ENCODE peak calls at places on chromosomes 7 and 10, in five cellular contexts. P is sigmoid colon, A is endothelial cell of umbilical vein, C is transverse colon, E is astrocyte. T is an unnamed sample. For H3K4me1, the result is how much of the 10 kb centered on the place peaks cover.

GRCh38 chr7:8217200-8218068 is 44.5 kb downstream of the ICA1 start:
- DNase-seq in E (peak), P (no peak), C (no peak), A (peak), T (peak)

GRCh38 chr7:108570146-108570755 is 577 bp downstream of the DNAJB9 start:
- DNase-seq in E (peak), C (peak), P (peak), A (peak), T (peak)

GRCh38 chr10:102578782-102579181 is 65.5 kb upstream of the TRIM8 start:
- DNase-seq in C (no peak), A (no peak), P (no peak), E (no peak), T (no peak)

GRCh38 chr10:133275683-133276092 is 980 bp downstream of the ADAM8 start:
- DNase-seq in P (no peak), E (no peak), A (no peak), C (no peak), T (no peak)

GRCh38 chr7:133744451-133744850 is 382.7 kb upstream of the LRGUK start:
- DNase-seq in A (no peak), E (no peak), C (no peak), P (no peak), T (no peak)

GRCh38 chr7:69695998-69696657 is 97.9 kb downstream of the AUTS2 start:
- DNase-seq in A (no peak), C (no peak), P (no peak), E (no peak), T (no peak)

GRCh38 chr7:113404245-113404644 is 285.9 kb upstream of the SMIM30 start:
- DNase-seq in E (no peak), P (no peak), A (no peak), C (no peak), T (no peak)

GRCh38 chr10:68861253-68861652 is 33.9 kb downstream of the STOX1 start:
- DNase-seq in A (peak), P (no peak), E (peak), C (no peak), T (peak)

GRCh38 chr7:82247814-82248433 is 195.7 kb downstream of the CACNA2D1 start:
- DNase-seq in C (no peak), P (no peak), E (no peak), A (no peak), T (no peak)

GRCh38 chr7:127911968-127912511 is 119.2 kb downstream of the LRRC4 start:
- DNase-seq in C (no peak), E (no peak), P (no peak), A (no peak), T (no peak)

GRCh38 chr7:133539016-133539415 is 286.1 kb downstream of the EXOC4 start:
- DNase-seq in C (no peak), E (no peak), A (no peak), P (no peak), T (no peak)

GRCh38 chr10:70494966-70495365 is 16.4 kb downstream of the PALD1 start:
- DNase-seq in C (peak), E (no peak), P (no peak), A (no peak), T (no peak)

GRCh38 chr7:143279186-143280098 is 5.3 kb upstream of the TMEM139 start:
- DNase-seq in E (peak), A (peak), C (no peak), P (no peak), T (peak)

GRCh38 chr10:86079088-86079487 is 287.5 kb downstream of the GRID1 start:
- DNase-seq in C (no peak), P (no peak), A (no peak), E (peak), T (no peak)

GRCh38 chr10:103327906-103328305 is 23.0 kb downstream of the PCGF6 start:
- DNase-seq in C (no peak), E (no peak), A (no peak), P (no peak), T (no peak)

GRCh38 chr7:20311743-20312042 is 19.0 kb upstream of the ITGB8 start:
- DNase-seq in C (no peak), A (no peak), E (no peak), P (no peak), T (no peak)

GRCh38 chr10:122173766-122174435 is 97.2 kb upstream of the BTBD16 start:
- DNase-seq in E (no peak), P (no peak), A (no peak), C (no peak), T (no peak)

GRCh38 chr10:30459283-30459682 is 25.3 kb downstream of the MAP3K8 start:
- DNase-seq in E (no peak), P (peak), A (no peak), C (peak), T (no peak)

GRCh38 chr10:132679217-132679595 is 106.7 kb downstream of the NKX6-2 start:
- DNase-seq in A (no peak), P (peak), E (no peak), C (no peak), T (no peak)

GRCh38 chr10:3339531-3339950 is 167.0 kb upstream of the PITRM1 start:
- DNase-seq in E (peak), P (no peak), A (peak), C (no peak), T (no peak)

GRCh38 chr7:106281919-106282318 is 2.9 kb downstream of the NAMPT start:
- DNase-seq in C (no peak), E (no peak), P (no peak), A (no peak), T (no peak)

GRCh38 chr7:157309990-157310668 is 26.7 kb upstream of the DNAJB6 start:
- DNase-seq in E (peak), P (no peak), A (peak), C (no peak), T (no peak)

GRCh38 chr7:82567356-82567755 is 123.8 kb upstream of the CACNA2D1 start:
- DNase-seq in C (no peak), A (no peak), P (no peak), E (no peak), T (no peak)

GRCh38 chr7:145105561-145105960 is 269.7 kb upstream of the TPK1 start:
- DNase-seq in P (no peak), C (no peak), A (no peak), E (no peak), T (no peak)

GRCh38 chr10:23818484-23818883 is 379.6 kb downstream of the OTUD1 start:
- DNase-seq in A (no peak), P (no peak), C (no peak), E (no peak), T (no peak)

GRCh38 chr10:113087082-113088029 is 137.3 kb downstream of the TCF7L2 start:
- DNase-seq in A (peak), P (peak), E (peak), C (peak), T (no peak)

DNA sequence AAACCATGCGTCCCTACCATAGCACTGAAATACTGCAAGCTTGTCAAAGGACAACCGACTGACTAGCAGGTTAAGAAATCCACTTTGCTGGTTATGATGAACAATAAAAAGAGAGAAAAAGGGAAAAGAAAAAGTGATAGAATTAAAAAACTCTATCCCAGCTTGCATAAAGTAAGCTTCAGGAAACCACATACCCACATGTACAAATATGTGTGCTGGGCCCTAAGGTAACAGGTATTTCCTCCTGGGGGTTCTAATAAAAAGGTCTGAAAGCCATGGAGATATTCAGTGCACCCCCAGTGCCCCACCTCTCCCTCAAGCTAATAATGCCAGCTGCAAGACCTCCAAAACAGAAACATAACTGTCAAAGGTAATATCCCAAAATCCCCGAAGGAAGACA is 248.6 kb upstream of the KLF14 start:
- DNase-seq in C (no peak), A (no peak), E (no peak), P (no peak), T (no peak)
- H3K4me1 ChIP-seq in C (under half), A (under half), E (under half), P (under half), T (half or more)

GRCh38 chr7:1567893-1568292 is 1.9 kb downstream of the PSMG3 start:
- DNase-seq in E (peak), P (no peak), A (no peak), C (no peak), T (no peak)
- H3K27ac ChIP-seq in E (peak), P (no peak), A (no peak), C (peak), T (no peak)

GRCh38 chr7:92357260-92357659 is 90.0 kb upstream of the GATAD1 start:
- DNase-seq in P (no peak), A (no peak), E (no peak), C (no peak), T (no peak)
- H3K4me1 ChIP-seq in P (under half), A (under half), E (under half), C (under half), T (under half)

GRCh38 chr7:3321745-3322144 is 20.7 kb downstream of the SDK1 start:
- DNase-seq in A (no peak), E (no peak), C (no peak), P (no peak), T (no peak)

GRCh38 chr7:3321206-3321605 is 20.2 kb downstream of the SDK1 start:
- DNase-seq in C (no peak), A (no peak), P (no peak), E (no peak), T (no peak)

DNA sequence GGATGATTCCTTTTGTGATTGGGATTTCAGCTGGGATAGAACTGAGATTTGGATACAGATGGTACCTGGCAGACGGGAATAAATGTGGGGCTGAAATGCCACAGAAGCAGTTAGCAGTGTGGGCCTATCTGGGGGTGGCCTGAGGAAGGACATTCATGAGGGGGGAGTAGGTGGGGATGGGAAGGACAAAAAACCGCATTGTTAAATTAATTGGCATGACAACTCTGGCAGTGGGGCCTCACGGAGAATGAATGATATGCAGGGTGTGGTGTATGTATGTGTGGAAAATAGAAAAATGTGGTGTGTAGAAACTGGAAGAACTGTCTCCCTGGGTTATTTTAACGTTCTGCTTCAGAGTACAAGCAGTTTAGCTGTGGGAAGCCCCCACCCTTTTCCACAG is 17.8 kb downstream of the SDK1 start:
- DNase-seq in P (no peak), E (no peak), A (no peak), C (no peak), T (no peak)
- H3K27ac ChIP-seq in P (no peak), E (no peak), A (no peak), C (no peak), T (no peak)

GRCh38 chr10:22620140-22620857 is 94.1 kb downstream of the PIP4K2A start:
- DNase-seq in C (peak), A (peak), E (peak), P (peak), T (no peak)

GRCh38 chr10:22617516-22617915 is 96.9 kb downstream of the PIP4K2A start:
- DNase-seq in E (no peak), A (no peak), C (no peak), P (no peak), T (no peak)

GRCh38 chr10:22615819-22616499 is 98.4 kb downstream of the PIP4K2A start:
- DNase-seq in P (peak), E (peak), C (peak), A (no peak), T (no peak)

GRCh38 chr10:22619111-22619510 is 95.3 kb downstream of the PIP4K2A start:
- DNase-seq in A (no peak), E (peak), C (no peak), P (no peak), T (no peak)

GRCh38 chr10:22618081-22618785 is 96.1 kb downstream of the PIP4K2A start:
- DNase-seq in P (no peak), E (peak), C (no peak), A (no peak), T (no peak)
- H3K4me1 ChIP-seq in P (half or more), E (under half), C (under half), A (under half), T (half or more)

GRCh38 chr10:47291682-47292081 is 8.3 kb upstream of the GDF10 start:
- DNase-seq in A (no peak), E (no peak), P (peak), C (no peak), T (no peak)
- H3K27ac ChIP-seq in A (no peak), E (no peak), P (no peak), C (no peak), T (no peak)

T was measured in CD4-positive, alpha-beta memory T cell.